ENCODE peak calls at places on chromosomes 13 and 19, in four cellular contexts. One of them, this sample, is unnamed.
A peak's percentile ranks its signal among the peaks of the same experiment; 100 is the strongest.

GRCh38 chr19:960601-960938 is 23.6 kb upstream of the WDR18 start:
- DNase-seq in heart right ventricle: no peak
- DNase-seq in kidney epithelial cell: no peak
- DNase-seq in OCI-LY7: no peak
- DNase-seq in this sample: no peak

GRCh38 chr19:13149628-13150186 is 468 bp downstream of the STX10 start:
- DNase-seq in heart right ventricle: no peak
- DNase-seq in kidney epithelial cell: no peak
- DNase-seq in OCI-LY7: peak; percentile 35
- DNase-seq in this sample: no peak

GRCh38 chr13:70253411-70253810 is 145.2 kb upstream of the KLHL1 start:
- DNase-seq in heart right ventricle: no peak
- DNase-seq in kidney epithelial cell: no peak
- DNase-seq in OCI-LY7: no peak
- DNase-seq in this sample: no peak

GRCh38 chr13:88925954-88926353 is 1254.8 kb downstream of the SLITRK5 start:
- DNase-seq in heart right ventricle: peak; percentile 11
- DNase-seq in kidney epithelial cell: no peak
- DNase-seq in OCI-LY7: no peak
- DNase-seq in this sample: no peak

GRCh38 chr13:113138792-113139551 is 16.4 kb downstream of the F10 start:
- DNase-seq in heart right ventricle: no peak
- DNase-seq in kidney epithelial cell: no peak
- DNase-seq in OCI-LY7: no peak
- DNase-seq in this sample: no peak

GRCh38 chr13:79749985-79750551 is 269.1 kb downstream of the NDFIP2 start:
- DNase-seq in heart right ventricle: peak; percentile 53
- DNase-seq in kidney epithelial cell: peak; percentile 95
- DNase-seq in OCI-LY7: no peak
- DNase-seq in this sample: peak; percentile 94

GRCh38 chr13:36839281-36839680 is 20.3 kb downstream of the RFXAP start:
- DNase-seq in heart right ventricle: no peak
- DNase-seq in kidney epithelial cell: peak; percentile 62
- DNase-seq in OCI-LY7: no peak
- DNase-seq in this sample: no peak

GRCh38 chr19:18969953-18970659 is 29.1 kb upstream of the HOMER3 start:
- DNase-seq in heart right ventricle: no peak
- DNase-seq in kidney epithelial cell: no peak
- DNase-seq in OCI-LY7: no peak
- DNase-seq in this sample: no peak

GRCh38 chr13:110193491-110193890 is 113.5 kb downstream of the COL4A1 start:
- DNase-seq in heart right ventricle: no peak
- DNase-seq in kidney epithelial cell: no peak
- DNase-seq in OCI-LY7: no peak
- DNase-seq in this sample: no peak

GRCh38 chr19:42282036-42282762 is 13.1 kb downstream of the CIC start:
- DNase-seq in heart right ventricle: peak; percentile 29
- DNase-seq in kidney epithelial cell: no peak
- DNase-seq in OCI-LY7: peak; percentile 39
- DNase-seq in this sample: no peak

GRCh38 chr19:30593975-30594925 is 222.1 kb downstream of the ZNF536 start:
- DNase-seq in heart right ventricle: no peak
- DNase-seq in kidney epithelial cell: no peak
- DNase-seq in OCI-LY7: no peak
- DNase-seq in this sample: no peak

GRCh38 chr13:99766641-99767045 is 204.9 kb downstream of the ZIC5 start:
- DNase-seq in heart right ventricle: no peak
- DNase-seq in kidney epithelial cell: no peak
- DNase-seq in OCI-LY7: no peak
- DNase-seq in this sample: no peak

GRCh38 chr19:49676136-49676689 is 858 bp upstream of the PRMT1 start:
- DNase-seq in heart right ventricle: peak; percentile 92
- DNase-seq in kidney epithelial cell: peak; percentile 81
- DNase-seq in OCI-LY7: peak; percentile 91
- DNase-seq in this sample: peak; percentile 52

GRCh38 chr13:35687336-35687735 is 210.8 kb upstream of the MAB21L1 start:
- DNase-seq in heart right ventricle: no peak
- DNase-seq in kidney epithelial cell: no peak
- DNase-seq in OCI-LY7: no peak
- DNase-seq in this sample: no peak

GRCh38 chr13:114027826-114028225 is 54.0 kb upstream of the C13orf46 start:
- DNase-seq in heart right ventricle: no peak
- DNase-seq in kidney epithelial cell: no peak
- DNase-seq in OCI-LY7: peak; percentile 35
- DNase-seq in this sample: no peak

GRCh38 chr19:3073931-3074595 is 11.8 kb upstream of the TLE5 start:
- DNase-seq in heart right ventricle: no peak
- DNase-seq in kidney epithelial cell: no peak
- DNase-seq in OCI-LY7: peak; percentile 42
- DNase-seq in this sample: no peak

GRCh38 chr13:59318320-59318930 is 845.3 kb downstream of the DIAPH3 start:
- DNase-seq in heart right ventricle: peak; percentile 83
- DNase-seq in kidney epithelial cell: no peak
- DNase-seq in OCI-LY7: peak; percentile 65
- DNase-seq in this sample: no peak

GRCh38 chr13:76379341-76380105 is 506.7 kb downstream of the KCTD12 start:
- DNase-seq in heart right ventricle: no peak
- DNase-seq in kidney epithelial cell: no peak
- DNase-seq in OCI-LY7: no peak
- DNase-seq in this sample: no peak

DNA sequence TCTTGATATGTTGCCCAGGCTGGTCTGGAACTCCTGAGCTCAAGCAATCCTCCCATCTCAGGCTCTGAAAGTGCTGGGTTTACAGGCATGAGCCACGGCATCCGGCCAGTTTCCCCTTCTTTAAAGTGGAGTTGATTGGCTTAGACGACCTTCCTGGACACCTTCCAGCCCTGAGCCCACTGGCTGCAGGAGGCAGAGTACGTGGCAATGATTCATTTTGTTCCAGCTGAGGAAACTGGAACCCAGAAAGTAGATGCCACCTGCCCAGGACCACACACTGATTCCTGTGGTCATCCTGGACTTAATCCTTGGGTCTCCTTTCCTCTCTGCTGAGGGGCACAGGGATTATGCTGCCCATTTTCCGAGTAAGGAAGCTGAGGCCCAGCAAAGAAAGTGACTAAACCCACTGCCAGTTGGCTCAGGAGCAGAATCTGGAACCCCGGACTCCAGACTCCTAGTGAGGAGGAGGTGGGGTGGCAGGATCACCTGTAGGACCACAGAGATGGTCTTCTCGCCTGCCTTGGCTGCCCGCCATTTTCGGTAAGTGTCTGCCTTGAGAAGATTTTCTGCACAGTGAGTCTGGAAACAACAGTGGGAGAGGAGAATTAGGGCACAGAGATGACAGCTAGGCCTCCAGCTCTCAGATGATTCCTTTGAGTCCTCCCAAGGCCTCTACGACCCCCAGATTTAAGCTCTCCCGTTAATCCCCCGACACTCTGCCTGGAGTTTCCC is 737 bp downstream of the XRCC1 start:
- DNase-seq in heart right ventricle: no peak
- DNase-seq in kidney epithelial cell: no peak
- DNase-seq in OCI-LY7: no peak
- DNase-seq in this sample: no peak
- TF ChIP-seq CTCF in heart right ventricle: no peak
- TF ChIP-seq CTCF in kidney epithelial cell: no peak
- TF ChIP-seq CTCF in OCI-LY7: no peak
- TF ChIP-seq CTCF in this sample: no peak

GRCh38 chr19:34229721-34230120 is 24.6 kb upstream of the GARRE1 start:
- DNase-seq in heart right ventricle: no peak
- DNase-seq in kidney epithelial cell: no peak
- DNase-seq in OCI-LY7: no peak
- DNase-seq in this sample: no peak

GRCh38 chr19:34230833-34231232 is 23.5 kb upstream of the GARRE1 start:
- DNase-seq in heart right ventricle: no peak
- DNase-seq in kidney epithelial cell: no peak
- DNase-seq in OCI-LY7: no peak
- DNase-seq in this sample: no peak

GRCh38 chr19:34228762-34229161 is 25.6 kb upstream of the GARRE1 start:
- DNase-seq in heart right ventricle: no peak
- DNase-seq in kidney epithelial cell: no peak
- DNase-seq in OCI-LY7: no peak
- DNase-seq in this sample: no peak

GRCh38 chr19:34226036-34226435 is 28.3 kb upstream of the GARRE1 start:
- DNase-seq in heart right ventricle: no peak
- DNase-seq in kidney epithelial cell: no peak
- DNase-seq in OCI-LY7: no peak
- DNase-seq in this sample: no peak

GRCh38 chr19:34228347-34228746 is 26.0 kb upstream of the GARRE1 start:
- DNase-seq in heart right ventricle: no peak
- DNase-seq in kidney epithelial cell: no peak
- DNase-seq in OCI-LY7: no peak
- DNase-seq in this sample: no peak
- H3K36me3 ChIP-seq in heart right ventricle: no peaks in the 10 kb centered on the region
- H3K36me3 ChIP-seq in kidney epithelial cell: peaks cover 1% of the 10 kb centered on the region
- H3K36me3 ChIP-seq in OCI-LY7: peaks cover 90% of the 10 kb centered on the region
- H3K36me3 ChIP-seq in this sample: peaks cover 15% of the 10 kb centered on the region

GRCh38 chr19:45149129-45149528 is 11.7 kb downstream of the NKPD1 start:
- DNase-seq in heart right ventricle: no peak
- DNase-seq in kidney epithelial cell: no peak
- DNase-seq in OCI-LY7: no peak
- DNase-seq in this sample: no peak

GRCh38 chr19:45150180-45150579 is 10.6 kb downstream of the NKPD1 start:
- DNase-seq in heart right ventricle: no peak
- DNase-seq in kidney epithelial cell: no peak
- DNase-seq in OCI-LY7: no peak
- DNase-seq in this sample: no peak

GRCh38 chr19:45146251-45146650 is 14.5 kb downstream of the NKPD1 start:
- DNase-seq in heart right ventricle: no peak
- DNase-seq in kidney epithelial cell: no peak
- DNase-seq in OCI-LY7: no peak
- DNase-seq in this sample: no peak

GRCh38 chr19:45146716-45147337 is 14.0 kb downstream of the NKPD1 start:
- DNase-seq in heart right ventricle: no peak
- DNase-seq in kidney epithelial cell: no peak
- DNase-seq in OCI-LY7: no peak
- DNase-seq in this sample: no peak

DNA sequence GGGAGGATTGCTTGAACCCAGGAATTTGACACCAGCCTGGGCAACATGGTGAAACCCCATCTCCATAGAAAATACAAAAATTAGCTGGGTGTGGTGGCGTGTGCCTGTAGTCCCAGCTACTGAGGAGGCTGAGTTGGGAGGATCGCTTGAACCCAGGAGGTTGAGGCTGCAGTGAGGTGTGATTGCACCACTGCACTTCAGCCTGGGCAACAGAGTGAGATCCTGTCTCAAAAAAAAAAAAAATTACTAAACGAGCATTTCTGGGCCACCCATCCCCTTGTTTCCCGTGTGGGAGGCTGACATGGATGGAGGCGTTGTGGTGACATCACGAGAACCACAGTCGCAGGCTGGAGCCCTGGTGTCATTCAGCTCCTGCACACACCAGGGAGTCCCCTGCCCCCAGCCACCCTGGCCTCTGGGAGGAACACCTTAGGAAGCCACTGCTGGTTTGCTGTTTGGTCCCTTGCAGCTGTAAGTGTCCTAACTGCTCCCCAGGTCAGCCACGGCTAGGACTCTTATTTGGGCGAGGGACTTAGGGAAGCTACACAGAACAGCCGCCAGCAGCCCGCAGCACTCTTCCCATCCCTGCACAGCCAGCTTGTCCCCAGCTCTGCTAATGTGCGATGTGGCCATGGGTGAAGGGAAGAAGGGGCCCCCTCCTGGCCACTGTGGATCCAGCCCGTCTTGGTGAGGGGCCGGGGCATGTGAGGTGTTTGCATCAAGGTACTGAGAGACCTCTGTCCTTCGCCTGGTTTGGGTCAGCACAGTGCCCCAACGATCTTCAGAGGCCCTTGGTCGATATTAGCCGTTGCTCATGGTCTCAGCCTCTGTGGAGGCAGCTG is 12.7 kb downstream of the NKPD1 start:
- DNase-seq in heart right ventricle: no peak
- DNase-seq in kidney epithelial cell: no peak
- DNase-seq in OCI-LY7: no peak
- DNase-seq in this sample: no peak
- TF ChIP-seq CTCF in heart right ventricle: no peak
- TF ChIP-seq CTCF in kidney epithelial cell: no peak
- TF ChIP-seq CTCF in OCI-LY7: no peak
- TF ChIP-seq CTCF in this sample: no peak

GRCh38 chr19:15452111-15453047 is 2.6 kb upstream of the WIZ start:
- DNase-seq in heart right ventricle: peak; percentile 91
- DNase-seq in kidney epithelial cell: peak; percentile 63
- DNase-seq in OCI-LY7: peak; percentile 74
- DNase-seq in this sample: peak; percentile 54
- H3K36me3 ChIP-seq in heart right ventricle: no peaks in the 10 kb centered on the region
- H3K36me3 ChIP-seq in kidney epithelial cell: no peaks in the 10 kb centered on the region
- H3K36me3 ChIP-seq in OCI-LY7: peaks cover 50% of the 10 kb centered on the region
- H3K36me3 ChIP-seq in this sample: no peaks in the 10 kb centered on the region

GRCh38 chr19:33214621-33215020 is 11.0 kb downstream of the SLC7A10 start:
- DNase-seq in heart right ventricle: no peak
- DNase-seq in kidney epithelial cell: no peak
- DNase-seq in OCI-LY7: no peak
- DNase-seq in this sample: no peak
- TF ChIP-seq CTCF in heart right ventricle: no peak
- TF ChIP-seq CTCF in kidney epithelial cell: peak; percentile 29
- TF ChIP-seq CTCF in OCI-LY7: no peak
- TF ChIP-seq CTCF in this sample: peak; percentile 53

GRCh38 chr19:52273301-52273700 is 3.9 kb downstream of the ZNF766 start:
- DNase-seq in heart right ventricle: no peak
- DNase-seq in kidney epithelial cell: no peak
- DNase-seq in OCI-LY7: no peak
- DNase-seq in this sample: no peak

GRCh38 chr19:52274191-52274590 is 4.8 kb downstream of the ZNF766 start:
- DNase-seq in heart right ventricle: no peak
- DNase-seq in kidney epithelial cell: no peak
- DNase-seq in OCI-LY7: no peak
- DNase-seq in this sample: no peak

DNA sequence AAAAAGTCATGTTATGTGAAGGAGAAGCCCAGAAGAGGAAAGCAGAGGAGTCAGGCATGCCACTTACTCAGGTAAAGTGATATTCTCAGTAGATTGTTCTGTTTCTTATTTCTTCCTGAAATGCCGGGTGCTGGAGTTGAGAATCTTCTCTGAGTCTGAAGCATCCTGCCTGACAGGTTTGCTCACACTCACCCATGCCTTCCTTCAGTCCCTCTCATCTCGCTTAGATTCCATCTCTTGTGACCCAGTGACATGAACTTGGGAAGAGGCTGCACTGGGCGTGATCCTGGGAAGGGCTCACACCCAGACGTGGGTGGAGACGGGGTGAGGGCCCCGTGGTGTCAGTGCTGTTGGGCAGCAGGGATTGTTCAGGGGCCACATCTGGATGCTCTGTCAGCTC is 8.1 kb downstream of the ZNF766 start:
- DNase-seq in heart right ventricle: no peak
- DNase-seq in kidney epithelial cell: no peak
- DNase-seq in OCI-LY7: no peak
- DNase-seq in this sample: no peak
- H3K36me3 ChIP-seq in heart right ventricle: no peaks in the 10 kb centered on the region
- H3K36me3 ChIP-seq in kidney epithelial cell: no peaks in the 10 kb centered on the region
- H3K36me3 ChIP-seq in OCI-LY7: peaks cover 94% of the 10 kb centered on the region
- H3K36me3 ChIP-seq in this sample: peaks cover 8% of the 10 kb centered on the region

GRCh38 chr19:46716013-46716671 is 772 bp downstream of the PRKD2 start:
- DNase-seq in heart right ventricle: no peak
- DNase-seq in kidney epithelial cell: no peak
- DNase-seq in OCI-LY7: peak; percentile 34
- DNase-seq in this sample: no peak
- TF ChIP-seq CTCF in heart right ventricle: no peak
- TF ChIP-seq CTCF in kidney epithelial cell: peak; percentile 27
- TF ChIP-seq CTCF in OCI-LY7: peak; percentile 64
- TF ChIP-seq CTCF in this sample: no peak

GRCh38 chr19:5648464-5648863 is 25.6 kb downstream of the SAFB start:
- DNase-seq in heart right ventricle: no peak
- DNase-seq in kidney epithelial cell: no peak
- DNase-seq in OCI-LY7: no peak
- DNase-seq in this sample: no peak
- H3K36me3 ChIP-seq in heart right ventricle: peaks cover 5% of the 10 kb centered on the region
- H3K36me3 ChIP-seq in kidney epithelial cell: peaks cover 3% of the 10 kb centered on the region
- H3K36me3 ChIP-seq in OCI-LY7: peaks cover 93% of the 10 kb centered on the region
- H3K36me3 ChIP-seq in this sample: peaks cover 35% of the 10 kb centered on the region

GRCh38 chr19:55173717-55174409 is 6.2 kb downstream of the SYT5 start:
- DNase-seq in heart right ventricle: peak; percentile 66
- DNase-seq in kidney epithelial cell: no peak
- DNase-seq in OCI-LY7: peak; percentile 84
- DNase-seq in this sample: peak; percentile 47
- TF ChIP-seq CTCF in heart right ventricle: no peak
- TF ChIP-seq CTCF in kidney epithelial cell: peak; percentile 15
- TF ChIP-seq CTCF in OCI-LY7: peak; percentile 46
- TF ChIP-seq CTCF in this sample: peak; percentile 23

This sample was measured in BJ.